ENCODE peak calls at places on chromosome 12, in six cellular contexts. One of them, this sample, is unnamed.

GRCh38 chr12:124758266-124759200 is 105.1 kb downstream of the SCARB1 start:
- DNase-seq in neuronal stem cell: no peak
- DNase-seq in IMR-90: no peak
- DNase-seq in H9: no peak
- DNase-seq in mesendoderm: no peak
- DNase-seq in H1: no peak
- DNase-seq in this sample: no peak

GRCh38 chr12:45208604-45209487 is 7.0 kb upstream of the ANO6 start:
- DNase-seq in neuronal stem cell: no peak
- DNase-seq in IMR-90: peak; percentile 84
- DNase-seq in H9: no peak
- DNase-seq in mesendoderm: no peak
- DNase-seq in H1: no peak
- DNase-seq in this sample: peak; percentile 85

GRCh38 chr12:28550757-28551381 is 360.6 kb downstream of the CCDC91 start:
- DNase-seq in neuronal stem cell: no peak
- DNase-seq in IMR-90: peak; percentile 86
- DNase-seq in H9: no peak
- DNase-seq in mesendoderm: peak; percentile 2
- DNase-seq in H1: no peak
- DNase-seq in this sample: peak; percentile 40

GRCh38 chr12:124053855-124054254 is 80.8 kb downstream of the ZNF664 start:
- DNase-seq in neuronal stem cell: peak; percentile 51
- DNase-seq in IMR-90: peak; percentile 48
- DNase-seq in H9: peak; percentile 82
- DNase-seq in mesendoderm: peak; percentile 87
- DNase-seq in H1: peak; percentile 61
- DNase-seq in this sample: peak; percentile 78

GRCh38 chr12:80707830-80708534 is 548 bp downstream of the MYF6 start:
- DNase-seq in neuronal stem cell: no peak
- DNase-seq in IMR-90: no peak
- DNase-seq in H9: no peak
- DNase-seq in mesendoderm: peak; percentile 31
- DNase-seq in H1: peak; percentile 72
- DNase-seq in this sample: no peak

GRCh38 chr12:69428351-69429048 is 41.7 kb upstream of the FRS2 start:
- DNase-seq in neuronal stem cell: no peak
- DNase-seq in IMR-90: peak; percentile 3
- DNase-seq in H9: no peak
- DNase-seq in mesendoderm: no peak
- DNase-seq in H1: no peak
- DNase-seq in this sample: no peak

GRCh38 chr12:129404556-129404955 is 499.3 kb downstream of the TMEM132D start:
- DNase-seq in neuronal stem cell: no peak
- DNase-seq in IMR-90: no peak
- DNase-seq in H9: no peak
- DNase-seq in mesendoderm: peak; percentile 88
- DNase-seq in H1: no peak
- DNase-seq in this sample: no peak

GRCh38 chr12:32561931-32562341 is 117.2 kb upstream of the DNM1L start:
- DNase-seq in neuronal stem cell: peak; percentile 82
- DNase-seq in IMR-90: no peak
- DNase-seq in H9: no peak
- DNase-seq in mesendoderm: no peak
- DNase-seq in H1: no peak
- DNase-seq in this sample: peak; percentile 51

GRCh38 chr12:4918950-4919660 is 9.4 kb downstream of the KCNA1 start:
- DNase-seq in neuronal stem cell: no peak
- DNase-seq in IMR-90: no peak
- DNase-seq in H9: no peak
- DNase-seq in mesendoderm: no peak
- DNase-seq in H1: no peak
- DNase-seq in this sample: no peak

GRCh38 chr12:510071-510825 is 50.5 kb downstream of the B4GALNT3 start:
- DNase-seq in neuronal stem cell: peak; percentile 65
- DNase-seq in IMR-90: no peak
- DNase-seq in H9: peak; percentile 69
- DNase-seq in mesendoderm: peak; percentile 93
- DNase-seq in H1: peak; percentile 57
- DNase-seq in this sample: no peak

GRCh38 chr12:242496-242895 is 20.1 kb downstream of the SLC6A13 start:
- DNase-seq in neuronal stem cell: no peak
- DNase-seq in IMR-90: no peak
- DNase-seq in H9: no peak
- DNase-seq in mesendoderm: no peak
- DNase-seq in H1: peak; percentile 32
- DNase-seq in this sample: no peak

GRCh38 chr12:104109446-104110271 is 28.4 kb downstream of the NFYB start:
- DNase-seq in neuronal stem cell: no peak
- DNase-seq in IMR-90: no peak
- DNase-seq in H9: no peak
- DNase-seq in mesendoderm: no peak
- DNase-seq in H1: no peak
- DNase-seq in this sample: no peak

GRCh38 chr12:117377758-117378157 is 16.3 kb upstream of the NOS1 start:
- DNase-seq in neuronal stem cell: no peak
- DNase-seq in IMR-90: no peak
- DNase-seq in H9: peak; percentile 63
- DNase-seq in mesendoderm: peak; percentile 68
- DNase-seq in H1: no peak
- DNase-seq in this sample: no peak

GRCh38 chr12:91133871-91134270 is 22.6 kb upstream of the LUM start:
- DNase-seq in neuronal stem cell: no peak
- DNase-seq in IMR-90: peak; percentile 91
- DNase-seq in H9: no peak
- DNase-seq in mesendoderm: no peak
- DNase-seq in H1: no peak
- DNase-seq in this sample: peak; percentile 77

GRCh38 chr12:41684997-41685396 is 459.7 kb downstream of the GXYLT1 start:
- DNase-seq in neuronal stem cell: no peak
- DNase-seq in IMR-90: no peak
- DNase-seq in H9: no peak
- DNase-seq in mesendoderm: no peak
- DNase-seq in H1: no peak
- DNase-seq in this sample: peak; percentile 15

GRCh38 chr12:125606312-125606711 is 541.1 kb downstream of the AACS start:
- DNase-seq in neuronal stem cell: no peak
- DNase-seq in IMR-90: no peak
- DNase-seq in H9: no peak
- DNase-seq in mesendoderm: no peak
- DNase-seq in H1: no peak
- DNase-seq in this sample: no peak

GRCh38 chr12:31590730-31591307 is at the start of gene DENND5B:
- DNase-seq in neuronal stem cell: peak; percentile 71
- DNase-seq in IMR-90: peak; percentile 61
- DNase-seq in H9: peak; percentile 65
- DNase-seq in mesendoderm: peak; percentile 70
- DNase-seq in H1: peak; percentile 78
- DNase-seq in this sample: peak; percentile 75

GRCh38 chr12:45302621-45303020 is 86.7 kb downstream of the ANO6 start:
- DNase-seq in neuronal stem cell: no peak
- DNase-seq in IMR-90: peak; percentile 22
- DNase-seq in H9: no peak
- DNase-seq in mesendoderm: no peak
- DNase-seq in H1: no peak
- DNase-seq in this sample: no peak

GRCh38 chr12:113260127-113260526 is 38.9 kb downstream of the TPCN1 start:
- DNase-seq in neuronal stem cell: no peak
- DNase-seq in IMR-90: no peak
- DNase-seq in H9: no peak
- DNase-seq in mesendoderm: no peak
- DNase-seq in H1: no peak
- DNase-seq in this sample: no peak

GRCh38 chr12:108597559-108598471 is at the start of gene TMEM119:
- DNase-seq in neuronal stem cell: no peak
- DNase-seq in IMR-90: peak; percentile 37
- DNase-seq in H9: no peak
- DNase-seq in mesendoderm: no peak
- DNase-seq in H1: no peak
- DNase-seq in this sample: peak; percentile 79

GRCh38 chr12:26047401-26048226 is 77.2 kb downstream of the BHLHE41 start:
- DNase-seq in neuronal stem cell: no peak
- DNase-seq in IMR-90: no peak
- DNase-seq in H9: peak; percentile 84
- DNase-seq in mesendoderm: peak; percentile 85
- DNase-seq in H1: peak; percentile 53
- DNase-seq in this sample: no peak

GRCh38 chr12:96658075-96658474 is 168.7 kb downstream of the CFAP54 start:
- DNase-seq in neuronal stem cell: no peak
- DNase-seq in IMR-90: no peak
- DNase-seq in H9: no peak
- DNase-seq in mesendoderm: no peak
- DNase-seq in H1: no peak
- DNase-seq in this sample: no peak

GRCh38 chr12:43675048-43675904 is 83.3 kb downstream of the PUS7L start:
- DNase-seq in neuronal stem cell: no peak
- DNase-seq in IMR-90: no peak
- DNase-seq in H9: peak; percentile 52
- DNase-seq in mesendoderm: peak; percentile 83
- DNase-seq in H1: no peak
- DNase-seq in this sample: no peak

GRCh38 chr12:6089041-6089823 is 35.2 kb downstream of the VWF start:
- DNase-seq in neuronal stem cell: no peak
- DNase-seq in IMR-90: peak; percentile 52
- DNase-seq in H9: peak; percentile 71
- DNase-seq in mesendoderm: peak; percentile 75
- DNase-seq in H1: no peak
- DNase-seq in this sample: no peak
- H3K4me1 ChIP-seq in neuronal stem cell: peaks cover 23% of the 10 kb centered on the region
- H3K4me1 ChIP-seq in IMR-90: peaks cover 35% of the 10 kb centered on the region
- H3K4me1 ChIP-seq in H9: peaks cover 16% of the 10 kb centered on the region
- H3K4me1 ChIP-seq in mesendoderm: peaks cover 19% of the 10 kb centered on the region
- H3K4me1 ChIP-seq in H1: peaks cover 5% of the 10 kb centered on the region
- H3K4me1 ChIP-seq in this sample: peaks cover 33% of the 10 kb centered on the region

GRCh38 chr12:54988402-54989054 is 4.0 kb upstream of the TESPA1 start:
- DNase-seq in neuronal stem cell: no peak
- DNase-seq in IMR-90: peak; percentile 15
- DNase-seq in H9: no peak
- DNase-seq in mesendoderm: no peak
- DNase-seq in H1: no peak
- DNase-seq in this sample: peak; percentile 9

GRCh38 chr12:54989829-54990228 is 5.3 kb upstream of the TESPA1 start:
- DNase-seq in neuronal stem cell: no peak
- DNase-seq in IMR-90: no peak
- DNase-seq in H9: no peak
- DNase-seq in mesendoderm: no peak
- DNase-seq in H1: no peak
- DNase-seq in this sample: no peak

GRCh38 chr12:54993181-54993835 is 8.7 kb upstream of the TESPA1 start:
- DNase-seq in neuronal stem cell: peak; percentile 81
- DNase-seq in IMR-90: peak; percentile 60
- DNase-seq in H9: peak; percentile 53
- DNase-seq in mesendoderm: peak; percentile 70
- DNase-seq in H1: peak; percentile 55
- DNase-seq in this sample: peak; percentile 65

GRCh38 chr12:54991161-54991991 is 6.8 kb upstream of the TESPA1 start:
- DNase-seq in neuronal stem cell: no peak
- DNase-seq in IMR-90: no peak
- DNase-seq in H9: no peak
- DNase-seq in mesendoderm: no peak
- DNase-seq in H1: no peak
- DNase-seq in this sample: no peak

GRCh38 chr12:54991992-54992377 is 7.4 kb upstream of the TESPA1 start:
- DNase-seq in neuronal stem cell: no peak
- DNase-seq in IMR-90: no peak
- DNase-seq in H9: no peak
- DNase-seq in mesendoderm: no peak
- DNase-seq in H1: no peak
- DNase-seq in this sample: no peak
- H2BK15ac ChIP-seq in neuronal stem cell: no peak overlapping the region
- H2BK15ac ChIP-seq in IMR-90: no peak overlapping the region
- H2BK15ac ChIP-seq in H9: no peak overlapping the region
- H2BK15ac ChIP-seq in mesendoderm: no peak overlapping the region
- H2BK15ac ChIP-seq in H1: no peak overlapping the region
- H2BK15ac ChIP-seq in this sample: no peak overlapping the region

DNA sequence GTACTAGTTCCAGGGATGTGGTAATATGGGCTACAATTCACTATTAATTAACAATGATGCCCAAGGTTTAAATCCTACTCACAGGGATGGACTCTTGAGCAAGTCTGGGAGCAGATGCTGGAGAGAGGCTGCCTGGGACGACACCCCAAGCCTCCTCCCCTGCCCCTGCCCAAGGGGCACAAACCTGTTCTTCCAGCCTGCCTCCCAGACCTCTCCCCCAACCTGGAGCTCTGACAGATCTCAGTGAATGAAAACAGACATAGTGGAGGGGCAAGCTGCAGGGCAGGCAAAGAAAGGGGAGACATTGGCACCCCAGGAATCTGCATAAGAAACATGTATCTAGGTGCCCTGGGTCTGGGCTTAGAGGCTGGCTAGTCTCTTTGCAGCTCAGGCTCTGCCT is 5.8 kb downstream of the KDM2B start:
- DNase-seq in neuronal stem cell: no peak
- DNase-seq in IMR-90: no peak
- DNase-seq in H9: no peak
- DNase-seq in mesendoderm: no peak
- DNase-seq in H1: no peak
- DNase-seq in this sample: no peak
- H3K4me1 ChIP-seq in neuronal stem cell: peaks cover 28% of the 10 kb centered on the region
- H3K4me1 ChIP-seq in IMR-90: peaks cover 19% of the 10 kb centered on the region
- H3K4me1 ChIP-seq in H9: peaks cover 6% of the 10 kb centered on the region
- H3K4me1 ChIP-seq in mesendoderm: peaks cover 6% of the 10 kb centered on the region
- H3K4me1 ChIP-seq in H1: peaks cover 15% of the 10 kb centered on the region
- H3K4me1 ChIP-seq in this sample: peaks cover 26% of the 10 kb centered on the region

GRCh38 chr12:56995930-56996496 is 10.3 kb downstream of the ZBTB39 start:
- DNase-seq in neuronal stem cell: no peak
- DNase-seq in IMR-90: no peak
- DNase-seq in H9: no peak
- DNase-seq in mesendoderm: no peak
- DNase-seq in H1: no peak
- DNase-seq in this sample: no peak
- H2BK15ac ChIP-seq in neuronal stem cell: no peak overlapping the region
- H2BK15ac ChIP-seq in IMR-90: no peak overlapping the region
- H2BK15ac ChIP-seq in H9: no peak overlapping the region
- H2BK15ac ChIP-seq in mesendoderm: no peak overlapping the region
- H2BK15ac ChIP-seq in H1: no peak overlapping the region
- H2BK15ac ChIP-seq in this sample: no peak overlapping the region

This sample was measured in mesenchymal stem cell.